ENCODE peak calls at places on chromosomes 2 and 18, in ten cellular contexts. J is fibroblast of the aortic adventitia, K is NB4, W is neural progenitor cell, O is GM12878, C is osteocyte, L is GM06990, B is lower leg skin, I is astrocyte of the spinal cord, A is kidney epithelial cell. P is an unnamed sample.

GRCh38 chr2:168641636-168642035 is 160.8 kb upstream of the NOSTRIN start:
- DNase-seq in B (no peak), A (no peak), C (no peak), O (no peak), W (no peak), L (no peak), J (no peak), I (peak; percentile 18), K (no peak), P (no peak)

GRCh38 chr2:159506764-159507406 is 109.5 kb downstream of the BAZ2B start:
- DNase-seq in A (no peak), L (no peak), W (no peak), C (no peak), B (no peak), K (no peak), I (peak; percentile 29), J (peak; percentile 49), O (no peak), P (no peak)

GRCh38 chr2:241852981-241853631 is 5.6 kb downstream of the PDCD1 start:
- DNase-seq in I (no peak), A (no peak), J (no peak), O (no peak), W (no peak), L (no peak), K (no peak), C (no peak), B (peak; percentile 74), P (peak; percentile 41)

GRCh38 chr18:36127866-36128845 is 984 bp downstream of the SLC39A6 start:
- DNase-seq in L (no peak), K (peak; percentile 24), O (no peak), B (no peak), C (no peak), W (peak; percentile 55), J (peak; percentile 40), A (no peak), I (peak; percentile 41), P (no peak)

GRCh38 chr2:38740851-38741541 is 10.2 kb downstream of the SRSF7 start:
- DNase-seq in A (no peak), J (peak; percentile 70), O (no peak), L (no peak), K (peak; percentile 78), C (no peak), I (peak; percentile 58), B (peak; percentile 46), W (peak; percentile 48), P (no peak)

GRCh38 chr18:332721-333513 is 65.1 kb upstream of the THOC1 start:
- DNase-seq in A (no peak), J (peak; percentile 72), C (no peak), B (no peak), O (no peak), I (peak; percentile 50), L (no peak), K (no peak), W (no peak), P (no peak)

GRCh38 chr18:75456277-75456676 is 28.8 kb upstream of the SMIM21 start:
- DNase-seq in J (no peak), C (no peak), K (no peak), B (no peak), O (no peak), W (peak; percentile 11), L (no peak), I (peak; percentile 12), A (no peak), P (no peak)

GRCh38 chr2:73083886-73084792 is 12.6 kb upstream of the SFXN5 start:
- DNase-seq in O (no peak), C (no peak), J (no peak), I (no peak), K (no peak), W (no peak), B (no peak), A (no peak), L (no peak), P (no peak)

GRCh38 chr2:207008105-207008990 is 69.0 kb downstream of the CPO start:
- DNase-seq in C (no peak), J (peak; percentile 49), O (no peak), B (no peak), I (peak; percentile 17), K (no peak), A (no peak), W (peak; percentile 88), L (no peak), P (no peak)

GRCh38 chr2:1942836-1943360 is 198.6 kb upstream of the PXDN start:
- DNase-seq in L (no peak), J (no peak), K (no peak), W (no peak), B (no peak), C (no peak), A (no peak), O (no peak), I (no peak), P (no peak)
- TF ChIP-seq CTCF in L (no peak), J (no peak), K (no peak), W (no peak), B (no peak), C (no peak), A (no peak), O (no peak), I (no peak), P (no peak)

DNA sequence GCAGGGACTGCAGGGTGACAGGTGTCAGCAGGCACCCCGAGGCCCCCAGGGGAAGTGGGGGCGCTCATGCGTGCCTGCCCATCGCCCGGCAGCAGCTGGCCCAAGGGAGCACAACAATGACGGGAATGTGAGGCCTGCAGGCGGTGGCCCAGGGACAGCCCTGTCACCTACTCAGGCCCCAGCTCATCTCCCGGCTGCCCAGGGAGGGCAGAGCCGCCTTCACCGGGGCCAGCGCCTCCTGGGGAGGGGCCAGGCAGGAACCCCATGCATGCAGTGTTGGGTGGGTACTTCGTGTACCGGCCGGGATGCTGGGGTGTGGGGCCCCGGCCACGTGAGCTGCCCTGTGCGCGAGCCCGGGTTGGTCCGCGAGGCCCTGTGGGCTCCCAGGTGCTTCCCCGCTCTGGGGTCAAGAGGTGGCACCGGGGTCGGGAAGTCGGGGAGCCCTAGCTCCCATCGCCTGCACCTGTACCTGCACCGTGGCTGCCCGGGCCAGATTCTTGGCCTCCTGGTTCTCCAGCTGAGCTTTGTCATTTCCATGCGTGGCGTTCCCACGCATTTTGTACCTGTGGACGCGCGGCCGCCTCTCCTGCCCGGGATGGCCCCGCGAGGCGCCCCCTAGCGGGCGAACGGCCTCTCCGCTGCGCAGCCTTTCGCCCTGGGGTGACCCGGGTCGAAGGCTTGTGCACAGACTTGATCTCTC is 823 bp downstream of the KLHL30 start:
- DNase-seq in O (no peak), C (no peak), L (peak; percentile 65), I (no peak), J (no peak), B (no peak), A (no peak), W (peak; percentile 57), K (no peak), P (no peak)
- TF ChIP-seq CTCF in O (peak; percentile 53), C (peak; percentile 45), L (peak; percentile 68), I (peak; percentile 59), J (peak; percentile 40), B (no peak), A (peak; percentile 49), W (peak; percentile 87), K (peak; percentile 5), P (peak; percentile 78)

DNA sequence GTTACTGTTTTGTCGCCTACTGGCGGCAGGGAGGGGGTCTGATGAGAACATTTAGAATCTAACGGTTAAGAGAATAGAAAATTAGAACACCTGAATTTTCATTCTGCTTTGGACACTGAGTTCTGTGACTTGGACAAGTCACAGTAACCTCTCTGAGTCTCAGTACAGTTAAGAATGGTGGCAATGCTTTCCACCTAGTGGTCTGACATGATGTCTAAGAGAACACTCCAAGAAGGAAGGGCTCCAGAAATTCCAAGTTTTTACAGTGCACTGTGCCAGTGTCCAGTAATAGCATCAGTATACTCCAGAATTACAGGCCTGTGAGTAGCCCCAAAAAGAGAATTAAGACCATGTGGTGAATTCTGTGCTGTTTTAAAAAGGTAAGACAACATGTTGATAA is 174.1 kb upstream of the ZFP36L2 start:
- DNase-seq in J (peak; percentile 58), A (no peak), K (no peak), C (no peak), B (no peak), I (no peak), W (no peak), L (no peak), O (no peak), P (no peak)
- TF ChIP-seq CTCF in J (peak; percentile 34), A (no peak), K (no peak), C (peak; percentile 27), B (no peak), I (no peak), W (no peak), L (no peak), O (no peak), P (no peak)

GRCh38 chr2:15527074-15527739 is 33.9 kb downstream of the NBAS start:
- DNase-seq in I (no peak), W (peak; percentile 2), O (no peak), L (no peak), K (peak; percentile 20), C (no peak), J (no peak), B (no peak), A (no peak), P (no peak)
- TF ChIP-seq CTCF in I (no peak), W (no peak), O (no peak), L (no peak), K (no peak), C (no peak), J (no peak), B (no peak), A (no peak), P (no peak)

DNA sequence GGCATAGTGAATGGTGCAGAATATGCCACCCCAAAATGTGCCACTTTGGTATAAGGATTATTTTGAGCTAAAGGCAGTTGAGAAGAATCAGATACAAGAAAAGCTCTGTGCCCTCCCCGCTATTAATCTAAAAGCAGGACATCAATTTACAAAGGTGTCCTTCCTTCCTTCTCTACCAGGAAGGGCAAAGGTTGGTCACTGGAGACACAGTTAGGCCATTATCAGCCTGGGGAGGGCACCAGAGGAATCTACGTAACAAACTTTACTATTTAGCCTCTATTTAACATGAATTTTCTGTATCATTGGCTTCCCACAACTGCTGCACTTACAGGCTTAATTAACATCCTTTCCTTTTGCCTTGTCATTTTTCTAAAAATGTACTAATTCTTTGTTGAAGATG is 52.6 kb downstream of the MEP1B start:
- DNase-seq in O (no peak), I (no peak), K (no peak), A (no peak), B (no peak), L (no peak), W (no peak), J (no peak), C (no peak), P (no peak)
- TF ChIP-seq CTCF in O (no peak), I (no peak), K (no peak), A (no peak), B (no peak), L (no peak), W (no peak), J (no peak), C (no peak), P (no peak)

DNA sequence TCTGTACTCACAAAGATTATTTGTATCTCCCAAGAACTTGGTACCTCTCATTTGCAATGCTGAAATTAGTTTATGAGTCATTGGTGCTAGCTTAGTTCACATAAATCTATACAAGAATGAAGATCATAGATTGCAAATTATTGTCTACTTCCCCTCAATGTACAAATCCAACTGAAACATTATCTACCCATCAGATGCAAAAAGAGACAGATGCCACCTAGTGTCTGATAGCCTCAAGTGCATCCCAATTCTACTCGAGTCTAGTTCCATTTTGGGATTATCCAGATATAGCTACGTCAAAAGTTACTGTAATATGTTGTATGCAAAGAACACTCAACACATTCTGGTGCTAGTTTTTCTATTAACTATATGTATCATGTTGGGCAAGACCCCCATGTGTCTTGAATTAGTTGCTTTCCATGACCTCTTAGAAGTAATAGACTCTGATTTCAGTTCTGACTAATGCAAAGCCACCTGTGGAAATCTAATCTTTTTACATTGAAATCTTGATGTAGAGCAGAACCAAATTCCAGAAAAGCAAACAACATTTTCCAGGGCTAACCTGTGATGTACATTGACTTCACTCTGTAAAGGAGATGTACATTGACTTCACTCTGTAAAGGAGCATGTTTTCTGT is 210.0 kb downstream of the RBM43 start:
- DNase-seq in W (peak; percentile 36), J (peak; percentile 73), K (peak; percentile 54), C (no peak), O (no peak), B (no peak), I (peak; percentile 67), L (peak; percentile 16), A (no peak), P (no peak)
- TF ChIP-seq CTCF in W (peak; percentile 92), J (peak; percentile 84), K (peak; percentile 89), C (peak; percentile 84), O (peak; percentile 67), B (peak; percentile 23), I (peak; percentile 81), L (peak; percentile 80), A (peak; percentile 75), P (peak; percentile 89)

P was measured in CD14-positive monocyte.